ENCODE peak calls at places on chromosomes 3 and 15, in nine cellular contexts. G is HT-29; Y is neuronal stem cell; M is frontal cortex; E is Panc1; D is fibroblast of pulmonary artery; P is amygdala; C is renal cortical epithelial cell; K is naive thymus-derived CD8-positive, alpha-beta T cell. H is an unnamed sample.

GRCh38 chr3:39038165-39038564 is 13.6 kb downstream of the SCN11A start:
- DNase-seq in D (peak; percentile 39), G (no peak), M (no peak), C (peak; percentile 41), E (no peak), K (no peak), P (no peak), Y (no peak), H (no peak)

GRCh38 chr3:197750863-197751737 is 1.4 kb downstream of the FYTTD1 start:
- DNase-seq in P (peak; percentile 47), K (peak; percentile 6), C (no peak), G (peak; percentile 47), E (no peak), Y (no peak), D (peak; percentile 42), M (no peak), H (no peak)

GRCh38 chr3:133213942-133214341 is 175.8 kb downstream of the TMEM108 start:
- DNase-seq in D (no peak), C (no peak), E (no peak), M (no peak), P (no peak), K (no peak), G (no peak), Y (no peak), H (no peak)

GRCh38 chr3:189337672-189338071 is 165.9 kb downstream of the TPRG1 start:
- DNase-seq in D (no peak), K (no peak), C (no peak), P (no peak), M (no peak), E (no peak), G (peak; percentile 11), Y (no peak), H (no peak)

GRCh38 chr3:31157893-31158620 is 263.6 kb upstream of the GADL1 start:
- DNase-seq in P (no peak), Y (no peak), C (no peak), E (no peak), D (peak; percentile 39), M (no peak), G (no peak), K (no peak), H (no peak)

GRCh38 chr3:9124725-9125124 is 124.7 kb downstream of the SRGAP3 start:
- DNase-seq in C (no peak), K (no peak), P (no peak), G (no peak), E (no peak), D (no peak), M (no peak), Y (no peak), H (no peak)

GRCh38 chr3:41881233-41881821 is 80.6 kb downstream of the ULK4 start:
- DNase-seq in P (no peak), K (peak; percentile 18), M (no peak), Y (peak; percentile 18), G (peak; percentile 41), E (peak; percentile 10), D (peak; percentile 67), C (peak; percentile 51), H (no peak)

GRCh38 chr3:123789160-123789559 is 95.0 kb downstream of the MYLK start:
- DNase-seq in C (no peak), K (no peak), D (no peak), P (no peak), G (no peak), Y (no peak), M (no peak), E (no peak), H (no peak)

GRCh38 chr15:65329991-65330735 is 25.7 kb downstream of the RNU5B-1 start:
- DNase-seq in C (no peak), K (no peak), P (no peak), M (no peak), D (no peak), Y (no peak), G (no peak), E (no peak), H (no peak)

GRCh38 chr15:68224546-68225250 is 4.8 kb downstream of the CLN6 start:
- DNase-seq in G (no peak), C (no peak), K (no peak), P (no peak), D (no peak), E (no peak), M (peak; percentile 4), Y (no peak), H (no peak)

GRCh38 chr3:78690806-78691205 is 1077.0 kb downstream of the ROBO1 start:
- DNase-seq in M (no peak), K (no peak), Y (no peak), D (peak; percentile 42), P (no peak), E (no peak), G (no peak), C (no peak), H (no peak)

GRCh38 chr3:16148783-16149182 is 25.7 kb upstream of the GALNT15 start:
- DNase-seq in M (no peak), C (peak; percentile 79), P (no peak), Y (no peak), K (no peak), E (no peak), G (no peak), D (peak; percentile 99), H (no peak)

GRCh38 chr3:42537350-42537749 is 34.9 kb downstream of the VIPR1 start:
- DNase-seq in M (no peak), D (peak; percentile 17), G (no peak), Y (no peak), E (no peak), C (no peak), P (no peak), K (no peak), H (no peak)

GRCh38 chr3:141407043-141407442 is 38.7 kb downstream of the ZBTB38 start:
- DNase-seq in Y (no peak), P (no peak), E (no peak), K (no peak), M (no peak), C (no peak), D (peak; percentile 99), G (no peak), H (no peak)

GRCh38 chr15:48627260-48627969 is 18.1 kb downstream of the FBN1 start:
- DNase-seq in C (peak; percentile 38), Y (no peak), M (no peak), K (no peak), G (no peak), D (peak; percentile 66), E (no peak), P (no peak), H (no peak)

GRCh38 chr3:104632947-104633346 is 733.8 kb upstream of the ALCAM start:
- DNase-seq in M (no peak), K (no peak), C (no peak), D (no peak), G (no peak), Y (no peak), P (no peak), E (no peak), H (no peak)

GRCh38 chr3:8964436-8965370 is 1.4 kb upstream of the RAD18 start:
- DNase-seq in E (no peak), M (no peak), Y (no peak), K (no peak), C (peak; percentile 82), G (peak; percentile 81), D (peak; percentile 72), P (no peak), H (no peak)

GRCh38 chr3:125045965-125046364 is 9.8 kb downstream of the HEG1 start:
- DNase-seq in P (no peak), E (no peak), C (peak; percentile 91), M (no peak), D (peak; percentile 69), G (no peak), Y (no peak), K (no peak), H (no peak)

GRCh38 chr3:152196782-152197181 is 71.9 kb upstream of the MBNL1 start:
- DNase-seq in M (no peak), D (no peak), C (peak; percentile 6), K (no peak), G (no peak), E (no peak), Y (no peak), P (no peak), H (no peak)

GRCh38 chr3:136750922-136751258 is 1.3 kb downstream of the STAG1 start:
- DNase-seq in E (no peak), G (no peak), K (no peak), C (peak; percentile 67), M (no peak), P (no peak), Y (no peak), D (peak; percentile 66), H (no peak)

GRCh38 chr3:49022751-49023171 is 840 bp downstream of the NDUFAF3 start:
- DNase-seq in C (no peak), M (no peak), Y (no peak), K (no peak), P (no peak), D (no peak), G (peak; percentile 40), E (no peak), H (no peak)

GRCh38 chr3:129526121-129526900 is 2.1 kb upstream of the RHO start:
- DNase-seq in G (no peak), Y (no peak), P (no peak), E (no peak), K (no peak), M (no peak), C (no peak), D (no peak), H (no peak)

GRCh38 chr3:71850654-71851053 is 65.7 kb upstream of the PROK2 start:
- DNase-seq in K (no peak), P (no peak), G (no peak), M (no peak), Y (no peak), C (no peak), D (no peak), E (no peak), H (no peak)

GRCh38 chr3:113264249-113264648 is 52.9 kb downstream of the BOC start:
- DNase-seq in D (no peak), P (peak; percentile 24), C (no peak), M (no peak), E (no peak), G (no peak), Y (peak; percentile 76), K (no peak), H (no peak)

GRCh38 chr3:14631101-14631497 is 20.5 kb upstream of the CCDC174 start:
- DNase-seq in P (no peak), G (no peak), C (no peak), D (no peak), M (no peak), E (no peak), K (no peak), Y (no peak), H (no peak)

GRCh38 chr3:197206913-197207312 is 91.5 kb downstream of the DLG1 start:
- DNase-seq in E (no peak), G (no peak), M (no peak), Y (no peak), D (no peak), K (no peak), P (no peak), C (no peak), H (no peak)

H was measured in epithelial cell of proximal tubule.